ENCODE peak calls at places on chromosomes 13 and 19, in four cellular contexts. C is fibroblast of lung, X is colonic mucosa, I is HCT116. W is an unnamed sample.

GRCh38 chr13:51684076-51684475 is 99.8 kb downstream of the WDFY2 start:
- DNase-seq in X (no peak), C (no peak), I (no peak), W (no peak)

GRCh38 chr19:2449019-2449418 is 7.7 kb downstream of the LMNB2 start:
- DNase-seq in X (no peak), I (no peak), C (no peak), W (no peak)

GRCh38 chr19:47186337-47187022 is 44.5 kb downstream of the BBC3 start:
- DNase-seq in X (no peak), I (no peak), C (no peak), W (peak)

GRCh38 chr13:28792992-28793391 is 27.1 kb upstream of the MTUS2 start:
- DNase-seq in C (peak), X (no peak), I (no peak), W (no peak)

GRCh38 chr13:97648171-97648880 is 214.4 kb downstream of the RAP2A start:
- DNase-seq in C (peak), I (no peak), X (no peak), W (no peak)

GRCh38 chr19:56538254-56538760 is 441 bp upstream of the ZFP28 start:
- DNase-seq in C (peak), X (peak), I (no peak), W (peak)

GRCh38 chr19:12047868-12048267 is 4.9 kb downstream of the ZNF878 start:
- DNase-seq in X (no peak), C (no peak), I (no peak), W (no peak)

GRCh38 chr13:46317120-46317519 is 69.9 kb downstream of the RUBCNL start:
- DNase-seq in I (no peak), X (no peak), C (peak), W (no peak)

GRCh38 chr13:92175330-92175729 is 776.9 kb downstream of the GPC5 start:
- DNase-seq in C (peak), I (no peak), X (peak), W (peak)

GRCh38 chr13:110170020-110170790 is 136.8 kb downstream of the COL4A1 start:
- DNase-seq in X (no peak), I (no peak), C (no peak), W (no peak)

GRCh38 chr19:11694533-11695439 is 44.0 kb downstream of the ZNF823 start:
- DNase-seq in I (peak), X (peak), C (peak), W (peak)

GRCh38 chr13:41700790-41701310 is 243.5 kb downstream of the RGCC start:
- DNase-seq in I (no peak), C (peak), X (no peak), W (no peak)

GRCh38 chr19:13024958-13025653 is 29.8 kb downstream of the NFIX start:
- DNase-seq in X (peak), C (no peak), I (no peak), W (no peak)

GRCh38 chr19:16922592-16922934 is 33.8 kb downstream of the F2RL3 start:
- DNase-seq in X (no peak), I (no peak), C (no peak), W (no peak)

GRCh38 chr19:50232600-50232999 is 29.2 kb downstream of the MYH14 start:
- DNase-seq in I (no peak), C (no peak), X (no peak), W (no peak)

GRCh38 chr19:48330012-48330681 is 4.8 kb downstream of the EMP3 start:
- DNase-seq in C (no peak), I (no peak), X (peak), W (peak)

GRCh38 chr19:23771761-23772667 is 13.3 kb upstream of the ZNF681 start:
- DNase-seq in I (no peak), C (no peak), X (no peak), W (no peak)
- H3K9ac ChIP-seq in I (no peak), C (no peak), X (no peak), W (no peak)

DNA sequence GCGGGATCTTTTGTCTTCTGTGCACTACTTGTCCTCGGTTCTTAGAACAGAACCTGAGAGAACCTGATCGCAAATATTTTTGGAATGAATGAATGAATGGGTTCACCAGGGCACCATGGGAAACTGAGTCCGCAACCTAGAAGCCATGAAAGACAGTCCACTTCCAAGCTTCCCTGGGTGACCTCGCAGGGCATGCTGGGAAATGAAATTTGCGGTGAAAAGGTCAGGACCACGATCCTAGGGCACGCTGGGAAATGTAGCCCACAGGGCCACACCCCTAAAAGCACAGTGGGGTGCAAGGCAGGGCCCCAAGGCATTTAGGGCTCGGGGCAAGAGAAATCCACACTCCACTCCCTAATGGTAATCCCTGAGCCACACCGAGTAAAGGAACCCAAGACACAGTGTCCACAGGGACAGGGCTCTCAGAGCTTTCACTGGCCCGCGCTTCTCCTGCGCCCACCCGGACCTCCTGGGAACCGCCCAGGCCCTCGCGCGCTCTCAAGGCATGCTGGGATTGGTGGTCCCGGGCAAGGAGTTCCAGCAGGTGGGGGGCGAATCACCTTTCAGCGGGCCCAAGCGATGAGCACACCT is 1.1 kb upstream of the PPP1R12C start:
- DNase-seq in C (peak), I (no peak), X (peak), W (no peak)
- H3K9ac ChIP-seq in C (no peak), I (peak), X (peak), W (peak)

GRCh38 chr13:113758651-113759524 is at the start of gene TMEM255B:
- DNase-seq in C (peak), X (peak), I (peak), W (peak)
- H3K9ac ChIP-seq in C (peak), X (peak), I (peak), W (peak)

GRCh38 chr19:52685811-52686210 is 47.7 kb upstream of the ZNF83 start:
- DNase-seq in C (no peak), I (no peak), X (no peak), W (no peak)
- H3K9ac ChIP-seq in C (no peak), I (no peak), X (no peak), W (no peak)

DNA sequence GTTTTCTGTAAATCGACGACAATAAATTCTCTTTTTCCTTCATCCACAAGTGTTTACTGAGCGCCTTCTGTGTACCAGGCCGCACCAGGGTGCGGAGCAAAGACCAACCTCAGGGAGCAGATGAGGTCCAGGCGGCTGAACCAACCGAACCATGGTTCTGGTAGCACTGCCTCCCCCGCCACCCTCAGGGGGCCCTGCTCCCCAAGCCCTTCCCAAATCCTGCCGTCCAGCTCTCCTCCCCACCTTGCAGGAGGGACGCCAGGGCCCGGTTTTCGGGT is 5.1 kb downstream of the RNF225 start:
- DNase-seq in I (no peak), C (no peak), X (no peak), W (no peak)
- H3K9ac ChIP-seq in I (peak), C (peak), X (peak), W (peak)

DNA sequence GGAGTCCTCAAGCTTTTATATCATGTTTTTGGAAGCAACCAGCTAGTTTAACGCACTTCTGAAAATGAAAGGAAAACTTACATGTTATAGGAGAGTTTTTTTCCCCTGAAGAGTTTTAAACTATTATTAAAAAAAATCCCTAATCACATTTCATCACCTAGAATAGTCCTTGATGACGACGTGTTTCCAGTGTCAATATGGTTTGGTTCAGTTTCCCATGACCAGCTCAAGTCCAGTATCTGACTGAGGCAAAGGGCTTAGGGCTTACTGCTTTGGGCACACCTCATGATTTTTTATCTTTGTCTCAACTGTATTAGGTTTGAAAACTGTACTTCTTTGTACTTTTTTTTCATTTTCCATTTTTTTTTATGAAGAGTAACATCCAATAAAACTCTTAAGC is 36.1 kb downstream of the URI1 start:
- DNase-seq in C (no peak), X (no peak), I (no peak), W (no peak)
- H3K9ac ChIP-seq in C (no peak), X (no peak), I (no peak), W (no peak)

GRCh38 chr19:15587663-15588062 is 27.4 kb upstream of the CYP4F8 start:
- DNase-seq in I (no peak), X (no peak), C (no peak), W (no peak)
- H3K9ac ChIP-seq in I (no peak), X (no peak), C (no peak), W (no peak)

W was measured in DND-41.